ENCODE peak calls at places on chromosomes 7 and 10, in five cellular contexts. K, X, Z, B and O are unnamed samples.

GRCh38 chr7:144814326-144814725 is 21.5 kb downstream of the TPK1 start:
- DNase-seq in X (no peak), Z (no peak), K (no peak), B (no peak), O (no peak)

GRCh38 chr7:12210179-12211053 is 678 bp upstream of the TMEM106B start:
- DNase-seq in B (no peak), Z (no peak), X (no peak), K (no peak), O (peak; percentile 21)

GRCh38 chr7:28038175-28038855 is 142.3 kb downstream of the JAZF1 start:
- DNase-seq in B (peak; percentile 43), K (no peak), X (no peak), Z (no peak), O (no peak)

GRCh38 chr10:25738776-25739175 is 195.3 kb upstream of the MYO3A start:
- DNase-seq in K (no peak), B (no peak), X (no peak), Z (no peak), O (no peak)

GRCh38 chr10:1050145-1050544 is 1.2 kb upstream of the IDI1 start:
- DNase-seq in B (peak; percentile 59), Z (no peak), K (no peak), X (no peak), O (peak; percentile 52)

GRCh38 chr10:14758994-14759664 is 15.6 kb downstream of the FAM107B start:
- DNase-seq in B (no peak), Z (no peak), X (peak; percentile 16), K (no peak), O (no peak)

GRCh38 chr10:24346877-24347505 is 138.1 kb downstream of the KIAA1217 start:
- DNase-seq in Z (no peak), K (no peak), X (no peak), B (no peak), O (no peak)

GRCh38 chr10:128045833-128046120 is 80.4 kb downstream of the MKI67 start:
- DNase-seq in B (no peak), K (no peak), X (no peak), Z (no peak), O (no peak)

GRCh38 chr7:17304926-17305325 is 6.5 kb downstream of the AHR start:
- DNase-seq in K (no peak), Z (no peak), X (no peak), B (peak; percentile 86), O (peak; percentile 77)

GRCh38 chr10:79047875-79048638 is 20.7 kb upstream of the ZMIZ1 start:
- DNase-seq in Z (no peak), X (peak; percentile 72), B (no peak), K (no peak), O (peak; percentile 30)

GRCh38 chr7:70762697-70763096 is 369.2 kb upstream of the GALNT17 start:
- DNase-seq in K (no peak), B (no peak), Z (no peak), X (no peak), O (no peak)

GRCh38 chr7:10998984-10999757 is 25.5 kb downstream of the PHF14 start:
- DNase-seq in Z (no peak), B (no peak), X (no peak), K (no peak), O (no peak)

GRCh38 chr7:152571031-152571430 is 104.9 kb downstream of the XRCC2 start:
- DNase-seq in B (no peak), K (no peak), X (no peak), Z (no peak), O (no peak)

GRCh38 chr7:28356619-28357018 is 55.7 kb upstream of the CREB5 start:
- DNase-seq in X (no peak), K (no peak), Z (no peak), B (no peak), O (no peak)

GRCh38 chr7:46454796-46455195 is 533.7 kb upstream of the IGFBP3 start:
- DNase-seq in X (no peak), Z (peak; percentile 54), K (no peak), B (no peak), O (no peak)

GRCh38 chr10:21257919-21258318 is 267.6 kb downstream of the SKIDA1 start:
- DNase-seq in K (no peak), Z (no peak), B (peak; percentile 11), X (no peak), O (no peak)

GRCh38 chr10:23693398-23693797 is 254.5 kb downstream of the OTUD1 start:
- DNase-seq in B (no peak), X (no peak), K (peak; percentile 35), Z (no peak), O (no peak)

GRCh38 chr7:136086712-136087111 is 109.6 kb upstream of the MTPN start:
- DNase-seq in K (no peak), B (peak; percentile 93), X (no peak), Z (peak; percentile 52), O (peak; percentile 29)

GRCh38 chr10:91424016-91424415 is 13.9 kb downstream of the HECTD2 start:
- DNase-seq in X (no peak), Z (no peak), B (no peak), K (no peak), O (no peak)

GRCh38 chr7:5222861-5223411 is 32.9 kb downstream of the WIPI2 start:
- DNase-seq in B (no peak), X (no peak), Z (no peak), K (no peak), O (no peak)

GRCh38 chr7:106031271-106032029 is 68.4 kb downstream of the CDHR3 start:
- DNase-seq in Z (no peak), X (no peak), K (no peak), B (no peak), O (no peak)

GRCh38 chr10:44650576-44651394 is 260.4 kb upstream of the TMEM72 start:
- DNase-seq in B (no peak), X (no peak), Z (no peak), K (no peak), O (no peak)

GRCh38 chr7:75909521-75910132 is 5.3 kb upstream of the POR start:
- DNase-seq in Z (no peak), B (no peak), K (no peak), X (no peak), O (no peak)

GRCh38 chr10:90857635-90858488 is at the start of gene HTR7:
- DNase-seq in B (no peak), K (peak; percentile 62), X (peak; percentile 57), Z (peak; percentile 20), O (peak; percentile 65)

GRCh38 chr10:97065686-97066679 is 119.8 kb downstream of the SLIT1 start:
- DNase-seq in B (no peak), Z (no peak), K (no peak), X (no peak), O (no peak)